ENCODE peak calls at places on chromosomes 2 and 18, in eight cellular contexts. S, H, B, O, D, E, U and X are unnamed samples.

GRCh38 chr2:122390406-122390805 is 635.0 kb downstream of the TSN start:
- DNase-seq in S (no peak), U (no peak), B (no peak), E (no peak), D (no peak), H (no peak), O (no peak), X (no peak)

GRCh38 chr18:65352183-65352582 is 398.6 kb upstream of the CDH7 start:
- DNase-seq in S (no peak), H (no peak), B (no peak), D (no peak), E (no peak), U (no peak), O (no peak), X (no peak)

GRCh38 chr2:202400937-202401336 is 24.8 kb downstream of the BMPR2 start:
- DNase-seq in D (no peak), S (no peak), E (no peak), O (no peak), B (no peak), H (no peak), U (no peak), X (no peak)

GRCh38 chr2:74512744-74513604 is 1.3 kb upstream of the TLX2 start:
- DNase-seq in O (no peak), S (no peak), D (no peak), H (no peak), B (no peak), E (no peak), U (no peak), X (no peak)

GRCh38 chr2:68385232-68385906 is 20.3 kb downstream of the PLEK start:
- DNase-seq in H (no peak), O (no peak), S (peak), U (no peak), D (peak), E (no peak), B (no peak), X (no peak)

GRCh38 chr2:54457326-54458023 is 1.3 kb downstream of the SPTBN1 start:
- DNase-seq in E (no peak), S (no peak), U (no peak), O (no peak), D (no peak), B (peak), H (no peak), X (no peak)

GRCh38 chr2:226758886-226759660 is 40.5 kb downstream of the IRS1 start:
- DNase-seq in B (no peak), H (no peak), U (peak), O (no peak), S (no peak), E (no peak), D (no peak), X (no peak)

GRCh38 chr2:65030481-65030880 is 25.7 kb upstream of the CEP68 start:
- DNase-seq in D (no peak), S (no peak), B (no peak), E (no peak), U (no peak), O (no peak), H (no peak), X (no peak)

GRCh38 chr2:157443795-157444642 is at the start of gene CYTIP:
- DNase-seq in U (no peak), E (no peak), H (no peak), D (peak), O (peak), B (peak), S (peak), X (peak)